ENCODE peak calls at places on chromosome 2, in six cellular contexts. G is heart right ventricle; K is RWPE1; I is right lobe of liver; O is CD4-positive, alpha-beta T cell; S is neuronal stem cell. C is an unnamed sample.

GRCh38 chr2:83113953-83114352 is 1345.1 kb downstream of the SUCLG1 start:
- DNase-seq in O (no peak), G (no peak), S (no peak), I (no peak), K (no peak), C (no peak)

GRCh38 chr2:160869411-160869810 is 290.8 kb upstream of the TANK start:
- DNase-seq in G (no peak), S (no peak), K (peak; percentile 16), O (no peak), I (no peak), C (peak; percentile 33)

GRCh38 chr2:200177971-200178911 is 128.3 kb upstream of the SPATS2L start:
- DNase-seq in I (no peak), G (peak; percentile 34), S (no peak), K (no peak), O (no peak), C (no peak)

GRCh38 chr2:234569776-234570430 is 73.0 kb upstream of the ARL4C start:
- DNase-seq in S (no peak), G (no peak), K (no peak), O (no peak), I (no peak), C (no peak)

GRCh38 chr2:219405451-219405850 is 12.7 kb upstream of the DES start:
- DNase-seq in I (no peak), K (no peak), G (peak; percentile 66), O (no peak), S (no peak), C (no peak)

GRCh38 chr2:673615-674318 is 3.4 kb downstream of the TMEM18 start:
- DNase-seq in I (no peak), G (no peak), O (no peak), K (no peak), S (no peak), C (no peak)

GRCh38 chr2:233353769-233354499 is at the start of gene DGKD:
- DNase-seq in I (peak; percentile 69), G (peak; percentile 75), O (peak; percentile 80), S (peak; percentile 72), K (peak; percentile 78), C (peak; percentile 72)

GRCh38 chr2:42755161-42755900 is 8.6 kb downstream of the OXER1 start:
- DNase-seq in G (no peak), S (no peak), I (no peak), K (no peak), O (no peak), C (peak; percentile 18)

GRCh38 chr2:197142074-197142473 is 168.5 kb downstream of the ANKRD44 start:
- DNase-seq in K (no peak), I (no peak), S (no peak), G (no peak), O (no peak), C (no peak)

GRCh38 chr2:169964740-169965139 is 137.5 kb downstream of the UBR3 start:
- DNase-seq in K (no peak), I (no peak), O (no peak), S (no peak), G (no peak), C (no peak)

GRCh38 chr2:198312621-198313483 is 508.5 kb downstream of the PLCL1 start:
- DNase-seq in I (no peak), K (no peak), O (no peak), G (no peak), S (no peak), C (peak; percentile 7)

GRCh38 chr2:214135966-214136365 is 274.9 kb upstream of the VWC2L start:
- DNase-seq in K (peak; percentile 34), O (no peak), G (no peak), S (no peak), I (no peak), C (no peak)

GRCh38 chr2:231515603-231516002 is 14.6 kb downstream of the NMUR1 start:
- DNase-seq in I (no peak), O (no peak), S (no peak), K (no peak), G (no peak), C (no peak)

GRCh38 chr2:139228276-139228675 is 448.1 kb upstream of the NXPH2 start:
- DNase-seq in K (no peak), S (no peak), I (no peak), O (no peak), G (no peak), C (no peak)

GRCh38 chr2:174636979-174637378 is 39.4 kb upstream of the WIPF1 start:
- DNase-seq in O (no peak), K (no peak), S (no peak), G (no peak), I (no peak), C (no peak)

GRCh38 chr2:23606968-23607367 is 222.0 kb downstream of the KLHL29 start:
- DNase-seq in I (no peak), K (peak; percentile 9), G (no peak), O (no peak), S (no peak), C (no peak)

GRCh38 chr2:85867121-85867520 is 21.7 kb downstream of the ST3GAL5 start:
- DNase-seq in O (no peak), I (no peak), K (no peak), S (no peak), G (no peak), C (no peak)

GRCh38 chr2:35462226-35462983 is 893.2 kb upstream of the CRIM1 start:
- DNase-seq in G (no peak), O (no peak), S (no peak), I (no peak), K (peak; percentile 8), C (no peak)

GRCh38 chr2:128686498-128686861 is 367.8 kb upstream of the HS6ST1 start:
- DNase-seq in I (no peak), K (no peak), S (no peak), G (no peak), O (no peak), C (no peak)

GRCh38 chr2:62219407-62220159 is 23.7 kb downstream of the B3GNT2 start:
- DNase-seq in G (no peak), K (no peak), S (no peak), O (no peak), I (no peak), C (no peak)
- H3K27ac ChIP-seq in G (peak overlapping the region; percentile 73), K (no peak overlapping the region), S (no peak overlapping the region), O (no peak overlapping the region), I (peak overlapping the region; percentile 7), C (no peak overlapping the region)

GRCh38 chr2:121994238-121995206 is 239.1 kb downstream of the TSN start:
- DNase-seq in I (no peak), O (no peak), K (no peak), G (no peak), S (no peak), C (no peak)
- H3K27ac ChIP-seq in I (no peak overlapping the region), O (no peak overlapping the region), K (no peak overlapping the region), G (no peak overlapping the region), S (no peak overlapping the region), C (no peak overlapping the region)

GRCh38 chr2:157257312-157258252 is at the start of gene GALNT5:
- DNase-seq in K (no peak), S (peak; percentile 9), O (no peak), I (no peak), G (no peak), C (no peak)
- H3K27ac ChIP-seq in K (no peak within 1 kb of the TSS), S (no peak within 1 kb of the TSS), O (no peak within 1 kb of the TSS), I (no peak within 1 kb of the TSS), G (no peak within 1 kb of the TSS), C (no peak within 1 kb of the TSS)

GRCh38 chr2:215617060-215617824 is 181.4 kb upstream of the FN1 start:
- DNase-seq in K (no peak), O (no peak), G (no peak), I (no peak), S (no peak), C (no peak)
- H3K27ac ChIP-seq in K (no peak overlapping the region), O (no peak overlapping the region), G (no peak overlapping the region), I (no peak overlapping the region), S (no peak overlapping the region), C (no peak overlapping the region)

GRCh38 chr2:203682688-203683130 is 23.7 kb upstream of the CD28 start:
- DNase-seq in I (no peak), S (no peak), O (no peak), G (no peak), K (peak; percentile 49), C (no peak)

GRCh38 chr2:203683932-203684556 is 22.4 kb upstream of the CD28 start:
- DNase-seq in O (no peak), S (no peak), K (peak; percentile 55), I (no peak), G (no peak), C (no peak)

GRCh38 chr2:203679401-203679800 is 27.0 kb upstream of the CD28 start:
- DNase-seq in G (no peak), S (no peak), I (no peak), K (no peak), O (no peak), C (no peak)

GRCh38 chr2:203683421-203683820 is 23.0 kb upstream of the CD28 start:
- DNase-seq in K (no peak), I (no peak), O (no peak), G (no peak), S (no peak), C (no peak)

GRCh38 chr2:203681978-203682377 is 24.5 kb upstream of the CD28 start:
- DNase-seq in G (no peak), S (no peak), K (peak; percentile 24), I (no peak), O (no peak), C (no peak)
- H3K27ac ChIP-seq in G (peak overlapping the region; percentile 89), S (no peak overlapping the region), K (peak overlapping the region; percentile 92), I (peak overlapping the region; percentile 52), O (no peak overlapping the region), C (no peak overlapping the region)

GRCh38 chr2:236545248-236545658 is 24.4 kb upstream of the ACKR3 start:
- DNase-seq in K (no peak), O (no peak), S (no peak), G (no peak), I (no peak), C (no peak)
- H3K27ac ChIP-seq in K (no peak overlapping the region), O (peak overlapping the region; percentile 59), S (no peak overlapping the region), G (no peak overlapping the region), I (no peak overlapping the region), C (no peak overlapping the region)

GRCh38 chr2:133568172-133568571 is at the start of gene NCKAP5:
- DNase-seq in K (no peak), I (peak; percentile 59), O (no peak), S (peak; percentile 38), G (peak; percentile 21), C (peak; percentile 82)
- H3K27ac ChIP-seq in K (peak within 1 kb of the TSS; percentile 58), I (peak within 1 kb of the TSS; percentile 74), O (no peak within 1 kb of the TSS), S (peak within 1 kb of the TSS; percentile 16), G (peak within 1 kb of the TSS; percentile 45), C (peak within 1 kb of the TSS; percentile 71)

DNA sequence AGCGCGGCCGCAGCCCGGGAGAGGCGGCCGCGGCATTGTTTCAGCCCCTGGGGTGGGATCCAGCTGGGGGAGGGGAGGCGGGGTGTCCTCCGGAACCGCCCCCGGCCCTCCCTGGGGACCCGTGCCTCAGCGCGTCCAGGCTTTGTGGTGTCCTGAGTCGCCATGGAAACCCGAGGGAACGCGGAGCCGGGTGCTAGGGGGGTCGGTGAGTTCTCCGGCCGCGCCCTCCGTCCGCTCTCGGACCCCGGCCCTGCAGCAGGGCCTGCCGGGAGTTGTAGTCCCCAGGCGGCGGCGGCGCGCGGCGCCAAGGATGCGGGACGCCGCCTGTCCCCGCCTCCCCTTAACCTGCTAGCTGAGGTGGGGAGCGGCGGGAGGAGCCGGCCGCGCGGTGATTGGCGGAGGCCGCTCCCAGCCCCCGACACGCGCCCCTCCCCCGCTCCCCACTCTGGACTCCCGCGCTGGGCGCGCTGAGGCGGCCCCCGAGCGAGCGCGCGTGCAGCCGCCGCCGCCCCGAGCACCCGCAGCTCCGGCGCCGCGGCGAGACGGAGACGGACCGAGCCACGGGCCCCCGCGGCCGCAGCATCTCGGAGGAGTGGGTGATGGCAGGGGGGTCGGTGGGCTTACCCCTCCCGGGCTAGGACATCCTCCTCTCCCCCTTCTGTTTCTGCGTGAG is at the start of gene DPYSL5:
- DNase-seq in O (no peak), G (peak; percentile 16), K (no peak), S (peak; percentile 97), I (no peak), C (peak; percentile 92)
- H3K27ac ChIP-seq in O (no peak within 1 kb of the TSS), G (no peak within 1 kb of the TSS), K (no peak within 1 kb of the TSS), S (peak within 1 kb of the TSS; percentile 53), I (no peak within 1 kb of the TSS), C (peak within 1 kb of the TSS; percentile 78)